ENCODE peak calls at places on chromosomes 16 and 17, in ten cellular contexts. T, Z, V, W, S, E, G, X, J and O are unnamed samples.

GRCh38 chr16:21565816-21566669 is 33.3 kb upstream of the METTL9 start:
- DNase-seq in T (peak; percentile 55), Z (no peak), V (no peak), W (no peak), S (peak; percentile 28), E (no peak), G (no peak), X (no peak), J (no peak), O (peak; percentile 11)

GRCh38 chr17:72520665-72521303 is 400.0 kb downstream of the SOX9 start:
- DNase-seq in T (no peak), Z (no peak), V (no peak), W (no peak), S (no peak), E (no peak), G (no peak), X (no peak), J (no peak), O (no peak)

GRCh38 chr17:968812-969766 is 10.5 kb downstream of the NXN start:
- DNase-seq in T (no peak), Z (no peak), V (peak; percentile 42), W (no peak), S (no peak), E (no peak), G (no peak), X (no peak), J (no peak), O (no peak)

GRCh38 chr17:61621317-61621716 is 30.3 kb upstream of the NACA2 start:
- DNase-seq in T (no peak), Z (no peak), V (no peak), W (no peak), S (no peak), E (no peak), G (no peak), X (no peak), J (no peak), O (no peak)

GRCh38 chr16:19898924-19899604 is 14.4 kb upstream of the GPRC5B start:
- DNase-seq in T (peak; percentile 63), Z (no peak), V (peak; percentile 34), W (no peak), S (peak; percentile 45), E (peak; percentile 50), G (peak; percentile 76), X (peak; percentile 68), J (no peak), O (peak; percentile 18)

GRCh38 chr17:73952498-73953205 is 250.8 kb upstream of the RPL38 start:
- DNase-seq in T (peak; percentile 75), Z (no peak), V (no peak), W (no peak), S (no peak), E (no peak), G (peak; percentile 85), X (peak; percentile 82), J (peak; percentile 7), O (no peak)

GRCh38 chr16:81353895-81354294 is 39.1 kb downstream of the GAN start:
- DNase-seq in T (no peak), Z (no peak), V (no peak), W (no peak), S (no peak), E (no peak), G (no peak), X (no peak), J (no peak), O (no peak)

GRCh38 chr16:1745900-1746692 is 25.2 kb downstream of the NME3 start:
- DNase-seq in T (no peak), Z (peak; percentile 93), V (peak; percentile 77), W (no peak), S (no peak), E (peak; percentile 97), G (no peak), X (no peak), J (no peak), O (no peak)

GRCh38 chr16:68136515-68136914 is 51.3 kb downstream of the NFATC3 start:
- DNase-seq in T (no peak), Z (no peak), V (no peak), W (no peak), S (no peak), E (no peak), G (no peak), X (no peak), J (no peak), O (no peak)

GRCh38 chr17:16872836-16873653 is 98.9 kb downstream of the TNFRSF13B start:
- DNase-seq in T (peak; percentile 70), Z (no peak), V (no peak), W (peak; percentile 12), S (peak; percentile 54), E (no peak), G (peak; percentile 26), X (peak; percentile 72), J (no peak), O (no peak)

GRCh38 chr16:85306071-85306792 is 194.0 kb upstream of the CIBAR2 start:
- DNase-seq in T (peak; percentile 88), Z (no peak), V (peak; percentile 82), W (no peak), S (peak; percentile 91), E (peak; percentile 88), G (peak; percentile 54), X (no peak), J (peak; percentile 49), O (peak; percentile 31)